ENCODE peak calls at places on chromosomes 16 and 17, in eight cellular contexts. One of them, this sample, is unnamed. For H3K4me1, the result is how much of the 10 kb centered on the place peaks cover.

GRCh38 chr17:77164483-77165030 is 23.8 kb downstream of the SEC14L1 start:
- DNase-seq in stomach: no peak
- DNase-seq in vagina: no peak
- DNase-seq in Peyer's patch: no peak
- DNase-seq in IMR-90: peak
- DNase-seq in heart left ventricle: no peak
- DNase-seq in prostate gland: no peak
- DNase-seq in A549: no peak
- DNase-seq in this sample: peak

GRCh38 chr17:36934144-36934758 is 3.0 kb upstream of the LHX1 start:
- DNase-seq in stomach: no peak
- DNase-seq in vagina: no peak
- DNase-seq in Peyer's patch: no peak
- DNase-seq in IMR-90: no peak
- DNase-seq in heart left ventricle: no peak
- DNase-seq in prostate gland: no peak
- DNase-seq in A549: peak
- DNase-seq in this sample: no peak

GRCh38 chr17:676060-676745 is 38.4 kb downstream of the VPS53 start:
- DNase-seq in stomach: no peak
- DNase-seq in vagina: no peak
- DNase-seq in Peyer's patch: no peak
- DNase-seq in IMR-90: peak
- DNase-seq in heart left ventricle: no peak
- DNase-seq in prostate gland: no peak
- DNase-seq in A549: no peak
- DNase-seq in this sample: no peak

GRCh38 chr16:68363847-68364600 is 53.2 kb downstream of the PRMT7 start:
- DNase-seq in stomach: no peak
- DNase-seq in vagina: no peak
- DNase-seq in Peyer's patch: no peak
- DNase-seq in IMR-90: peak
- DNase-seq in heart left ventricle: no peak
- DNase-seq in prostate gland: no peak
- DNase-seq in A549: no peak
- DNase-seq in this sample: no peak

GRCh38 chr16:89489731-89490385 is 503 bp downstream of the ANKRD11 start:
- DNase-seq in stomach: no peak
- DNase-seq in vagina: no peak
- DNase-seq in Peyer's patch: no peak
- DNase-seq in IMR-90: no peak
- DNase-seq in heart left ventricle: no peak
- DNase-seq in prostate gland: no peak
- DNase-seq in A549: no peak
- DNase-seq in this sample: no peak

GRCh38 chr17:36937961-36938565 is 788 bp downstream of the LHX1 start:
- DNase-seq in stomach: no peak
- DNase-seq in vagina: no peak
- DNase-seq in Peyer's patch: no peak
- DNase-seq in IMR-90: peak
- DNase-seq in heart left ventricle: no peak
- DNase-seq in prostate gland: no peak
- DNase-seq in A549: no peak
- DNase-seq in this sample: no peak

GRCh38 chr17:15657868-15658775 is 26.0 kb downstream of the TRIM16 start:
- DNase-seq in stomach: no peak
- DNase-seq in vagina: no peak
- DNase-seq in Peyer's patch: no peak
- DNase-seq in IMR-90: no peak
- DNase-seq in heart left ventricle: no peak
- DNase-seq in prostate gland: no peak
- DNase-seq in A549: no peak
- DNase-seq in this sample: no peak

GRCh38 chr17:42543190-42544079 is 7.4 kb downstream of the NAGLU start:
- DNase-seq in stomach: no peak
- DNase-seq in vagina: no peak
- DNase-seq in Peyer's patch: no peak
- DNase-seq in IMR-90: no peak
- DNase-seq in heart left ventricle: no peak
- DNase-seq in prostate gland: no peak
- DNase-seq in A549: no peak
- DNase-seq in this sample: no peak

GRCh38 chr16:80751167-80751566 is 53.2 kb downstream of the CDYL2 start:
- DNase-seq in stomach: no peak
- DNase-seq in vagina: no peak
- DNase-seq in Peyer's patch: no peak
- DNase-seq in IMR-90: peak
- DNase-seq in heart left ventricle: no peak
- DNase-seq in prostate gland: peak
- DNase-seq in A549: no peak
- DNase-seq in this sample: no peak

GRCh38 chr16:75244844-75245758 is 6.3 kb downstream of the BCAR1 start:
- DNase-seq in stomach: peak
- DNase-seq in vagina: no peak
- DNase-seq in Peyer's patch: peak
- DNase-seq in IMR-90: peak
- DNase-seq in heart left ventricle: peak
- DNase-seq in prostate gland: peak
- DNase-seq in A549: peak
- DNase-seq in this sample: peak

GRCh38 chr17:3665834-3666233 is 2.5 kb downstream of the TAX1BP3 start:
- DNase-seq in stomach: no peak
- DNase-seq in vagina: no peak
- DNase-seq in Peyer's patch: no peak
- DNase-seq in IMR-90: no peak
- DNase-seq in heart left ventricle: no peak
- DNase-seq in prostate gland: no peak
- DNase-seq in A549: no peak
- DNase-seq in this sample: peak

GRCh38 chr17:9472541-9472940 is 103.1 kb downstream of the STX8 start:
- DNase-seq in stomach: no peak
- DNase-seq in vagina: no peak
- DNase-seq in Peyer's patch: no peak
- DNase-seq in IMR-90: peak
- DNase-seq in heart left ventricle: no peak
- DNase-seq in prostate gland: no peak
- DNase-seq in A549: no peak
- DNase-seq in this sample: no peak

GRCh38 chr17:75891022-75891604 is 5.6 kb downstream of the TRIM65 start:
- DNase-seq in stomach: no peak
- DNase-seq in vagina: no peak
- DNase-seq in Peyer's patch: peak
- DNase-seq in IMR-90: no peak
- DNase-seq in heart left ventricle: no peak
- DNase-seq in prostate gland: no peak
- DNase-seq in A549: no peak
- DNase-seq in this sample: no peak

GRCh38 chr17:18314059-18314730 is 599 bp downstream of the TOP3A start:
- DNase-seq in stomach: no peak
- DNase-seq in vagina: no peak
- DNase-seq in Peyer's patch: no peak
- DNase-seq in IMR-90: peak
- DNase-seq in heart left ventricle: peak
- DNase-seq in prostate gland: peak
- DNase-seq in A549: no peak
- DNase-seq in this sample: no peak

GRCh38 chr16:13441675-13442074 is 478.3 kb upstream of the ERCC4 start:
- DNase-seq in stomach: no peak
- DNase-seq in vagina: no peak
- DNase-seq in Peyer's patch: no peak
- DNase-seq in IMR-90: no peak
- DNase-seq in heart left ventricle: no peak
- DNase-seq in prostate gland: no peak
- DNase-seq in A549: no peak
- DNase-seq in this sample: no peak

GRCh38 chr17:48352630-48353029 is 77.4 kb downstream of the SKAP1 start:
- DNase-seq in stomach: no peak
- DNase-seq in vagina: no peak
- DNase-seq in Peyer's patch: no peak
- DNase-seq in IMR-90: peak
- DNase-seq in heart left ventricle: no peak
- DNase-seq in prostate gland: no peak
- DNase-seq in A549: no peak
- DNase-seq in this sample: no peak

GRCh38 chr17:5698959-5699358 is 114.7 kb upstream of the NLRP1 start:
- DNase-seq in stomach: no peak
- DNase-seq in vagina: no peak
- DNase-seq in Peyer's patch: no peak
- DNase-seq in IMR-90: no peak
- DNase-seq in heart left ventricle: no peak
- DNase-seq in prostate gland: no peak
- DNase-seq in A549: no peak
- DNase-seq in this sample: no peak

DNA sequence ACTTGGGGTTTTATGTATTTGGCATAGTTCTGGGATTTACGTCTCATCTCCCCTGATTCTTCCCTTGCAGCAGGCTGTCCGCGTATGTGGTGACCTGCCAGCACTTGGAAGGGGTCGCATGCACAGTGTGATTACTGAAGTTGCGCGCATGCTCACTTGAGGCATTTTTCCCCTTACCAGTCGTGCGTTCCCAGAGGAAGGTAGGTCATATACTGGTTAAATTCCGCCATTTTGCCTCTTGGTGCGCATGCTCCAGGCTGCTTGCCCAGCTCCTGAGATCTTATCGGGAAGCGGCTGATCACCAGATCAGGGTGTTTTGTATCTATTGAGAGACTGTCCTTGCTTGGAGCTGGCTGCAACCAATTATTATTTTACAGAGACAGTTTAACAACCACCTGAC is 56.5 kb upstream of the TEX2 start:
- DNase-seq in stomach: no peak
- DNase-seq in vagina: no peak
- DNase-seq in Peyer's patch: no peak
- DNase-seq in IMR-90: no peak
- DNase-seq in heart left ventricle: no peak
- DNase-seq in prostate gland: no peak
- DNase-seq in A549: no peak
- DNase-seq in this sample: no peak
- TF ChIP-seq POLR2A in stomach: no peak
- TF ChIP-seq POLR2A in vagina: no peak
- TF ChIP-seq POLR2A in Peyer's patch: no peak
- TF ChIP-seq POLR2A in IMR-90: no peak
- TF ChIP-seq POLR2A in heart left ventricle: no peak
- TF ChIP-seq POLR2A in prostate gland: no peak
- TF ChIP-seq POLR2A in A549: no peak
- TF ChIP-seq POLR2A in this sample: no peak

DNA sequence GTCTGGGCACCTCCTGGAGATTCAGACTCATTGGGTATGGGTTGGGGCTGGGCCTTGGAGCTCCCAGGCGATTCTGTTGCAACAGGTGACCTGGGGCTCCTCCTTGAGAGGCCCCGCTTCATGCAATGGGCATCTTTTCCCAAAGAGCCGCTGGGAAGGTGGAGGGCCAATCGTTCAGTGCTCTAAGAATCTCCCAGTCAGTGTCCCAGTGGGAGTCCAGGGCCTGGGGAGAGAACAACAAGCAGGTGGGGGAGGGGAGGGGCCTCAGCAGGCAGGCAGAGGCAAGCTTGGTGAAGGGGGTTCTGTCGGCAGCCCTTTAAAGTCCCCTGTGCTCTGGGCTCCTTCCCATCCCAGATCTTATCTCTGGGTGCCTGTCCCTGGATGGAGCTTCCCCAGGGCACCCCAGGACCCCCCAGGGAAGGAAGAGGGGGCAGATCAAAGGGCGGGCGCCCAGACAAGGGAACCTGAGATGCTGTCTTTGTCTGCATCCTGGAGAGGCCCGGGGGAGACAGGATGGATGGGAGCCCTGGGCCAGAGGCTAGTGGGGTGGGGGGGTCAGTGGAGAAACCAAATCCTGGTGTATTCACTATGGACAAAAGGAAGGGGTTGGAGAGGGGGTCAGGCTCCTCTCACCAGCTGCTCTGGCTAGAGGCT is 30.5 kb upstream of the NXPH3 start:
- DNase-seq in stomach: no peak
- DNase-seq in vagina: no peak
- DNase-seq in Peyer's patch: no peak
- DNase-seq in IMR-90: no peak
- DNase-seq in heart left ventricle: no peak
- DNase-seq in prostate gland: no peak
- DNase-seq in A549: no peak
- DNase-seq in this sample: no peak
- H3K4me1 ChIP-seq in stomach: under half
- H3K4me1 ChIP-seq in vagina: under half
- H3K4me1 ChIP-seq in Peyer's patch: under half
- H3K4me1 ChIP-seq in IMR-90: under half
- H3K4me1 ChIP-seq in heart left ventricle: under half
- H3K4me1 ChIP-seq in prostate gland: under half
- H3K4me1 ChIP-seq in A549: under half
- H3K4me1 ChIP-seq in this sample: under half

DNA sequence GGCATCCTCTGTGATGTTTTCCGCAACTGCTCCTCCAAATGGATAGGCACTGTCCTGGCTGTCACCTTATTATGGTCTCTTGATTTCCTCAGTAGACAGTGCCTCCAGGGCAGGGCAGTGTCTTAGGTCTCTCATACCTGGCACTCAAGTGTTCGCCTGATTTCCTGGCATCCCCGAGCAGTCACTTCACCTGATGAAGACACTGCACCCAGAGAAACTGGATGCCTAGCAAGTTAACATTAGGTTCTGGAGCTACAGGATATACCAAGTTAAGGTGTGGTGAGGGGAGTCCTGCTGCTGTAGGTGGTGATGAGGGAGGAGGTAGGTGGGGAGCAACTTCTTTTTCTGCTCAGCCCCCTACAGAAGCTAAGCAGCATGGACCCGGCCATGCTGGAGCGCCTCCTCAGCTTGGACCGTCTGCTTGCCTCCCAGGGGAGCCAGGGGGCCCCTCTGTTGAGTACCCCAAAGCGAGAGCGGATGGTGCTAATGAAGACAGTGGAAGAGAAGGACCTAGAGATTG is 3.9 kb upstream of the MAZ start:
- DNase-seq in stomach: no peak
- DNase-seq in vagina: no peak
- DNase-seq in Peyer's patch: no peak
- DNase-seq in IMR-90: no peak
- DNase-seq in heart left ventricle: no peak
- DNase-seq in prostate gland: no peak
- DNase-seq in A549: no peak
- DNase-seq in this sample: no peak
- TF ChIP-seq POLR2A in stomach: no peak
- TF ChIP-seq POLR2A in vagina: no peak
- TF ChIP-seq POLR2A in Peyer's patch: no peak
- TF ChIP-seq POLR2A in IMR-90: no peak
- TF ChIP-seq POLR2A in heart left ventricle: no peak
- TF ChIP-seq POLR2A in prostate gland: no peak
- TF ChIP-seq POLR2A in A549: no peak
- TF ChIP-seq POLR2A in this sample: no peak

DNA sequence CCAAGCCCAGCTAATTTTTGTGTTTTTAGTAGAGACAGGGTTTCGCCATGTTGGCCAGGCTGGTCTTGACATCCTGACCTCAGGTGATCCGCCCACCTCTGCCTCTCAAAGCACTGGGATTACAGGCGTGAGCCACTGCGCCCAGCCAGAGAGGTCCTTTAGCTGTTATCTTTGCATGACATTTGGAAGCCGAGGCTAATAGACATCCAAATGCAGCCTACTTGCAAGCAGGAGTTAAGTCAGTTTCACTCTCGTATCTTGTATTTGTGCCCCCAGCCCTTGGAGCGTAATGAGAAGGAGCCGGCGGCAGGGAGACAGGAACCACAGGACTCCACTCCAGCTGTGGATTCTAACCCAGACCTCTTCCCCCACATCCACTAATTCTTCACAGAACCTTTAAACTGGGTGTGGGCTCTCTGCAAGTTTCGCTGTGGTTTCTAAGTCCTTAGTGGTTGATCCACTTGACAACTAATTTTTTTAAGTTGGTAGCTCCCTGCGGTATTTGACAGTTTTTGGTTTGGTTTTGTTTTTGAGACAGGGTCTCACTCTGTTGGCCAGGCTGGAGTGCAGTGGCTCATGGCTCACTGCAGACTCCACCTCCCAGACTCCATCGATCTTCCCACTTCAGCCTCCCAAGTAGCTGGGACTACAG is 3.1 kb upstream of the CYTH1 start:
- DNase-seq in stomach: no peak
- DNase-seq in vagina: no peak
- DNase-seq in Peyer's patch: no peak
- DNase-seq in IMR-90: no peak
- DNase-seq in heart left ventricle: no peak
- DNase-seq in prostate gland: no peak
- DNase-seq in A549: no peak
- DNase-seq in this sample: no peak
- H3K4me1 ChIP-seq in stomach: half or more
- H3K4me1 ChIP-seq in vagina: under half
- H3K4me1 ChIP-seq in Peyer's patch: under half
- H3K4me1 ChIP-seq in IMR-90: under half
- H3K4me1 ChIP-seq in heart left ventricle: under half
- H3K4me1 ChIP-seq in prostate gland: under half
- H3K4me1 ChIP-seq in A549: under half
- H3K4me1 ChIP-seq in this sample: under half